ENCODE peak calls at places on chromosomes 12 and 14, in seven cellular contexts. M is GM23338, T is PC-3, J is fibroblast of lung, Q is MM.1S, A is Karpas-422, O is OCI-LY7. B is an unnamed sample. For H4K20me1, the result is how much of the 10 kb centered on the place peaks cover.

GRCh38 chr12:52643233-52644077 is 8.6 kb downstream of the KRT2 start:
- DNase-seq in M (no peak), T (no peak), J (no peak), Q (no peak), A (no peak), O (no peak), B (no peak)

GRCh38 chr12:122835693-122836026 is 403 bp downstream of the HIP1R start:
- DNase-seq in M (peak), T (peak), J (no peak), Q (peak), A (peak), O (peak), B (no peak)

GRCh38 chr14:96893966-96894622 is 96.9 kb downstream of the VRK1 start:
- DNase-seq in M (no peak), T (no peak), J (no peak), Q (no peak), A (no peak), O (no peak), B (no peak)

GRCh38 chr12:49703647-49704137 is 3.5 kb downstream of the FMNL3 start:
- DNase-seq in M (no peak), T (no peak), J (peak), Q (no peak), A (no peak), O (peak), B (peak)

GRCh38 chr12:2064078-2064507 is 11.3 kb downstream of the CACNA1C start:
- DNase-seq in M (no peak), T (no peak), J (peak), Q (peak), A (no peak), O (peak), B (no peak)

GRCh38 chr12:128791395-128792322 is 32.1 kb downstream of the SLC15A4 start:
- DNase-seq in M (no peak), T (no peak), J (no peak), Q (no peak), A (no peak), O (no peak), B (no peak)

GRCh38 chr12:104557488-104558195 is 100.9 kb downstream of the CHST11 start:
- DNase-seq in M (no peak), T (no peak), J (no peak), Q (no peak), A (no peak), O (no peak), B (no peak)

GRCh38 chr14:90023176-90023896 is 38.5 kb upstream of the KCNK13 start:
- DNase-seq in M (no peak), T (peak), J (peak), Q (no peak), A (no peak), O (no peak), B (no peak)

GRCh38 chr12:7907009-7907408 is 29.0 kb downstream of the SLC2A3 start:
- DNase-seq in M (peak), T (peak), J (peak), Q (no peak), A (peak), O (peak), B (peak)

GRCh38 chr12:113980537-113981337 is 14.6 kb upstream of the RBM19 start:
- DNase-seq in M (peak), T (peak), J (peak), Q (peak), A (peak), O (peak), B (peak)

GRCh38 chr14:24377660-24378059 is 9.7 kb downstream of the NFATC4 start:
- DNase-seq in M (peak), T (no peak), J (no peak), Q (no peak), A (no peak), O (no peak), B (no peak)

GRCh38 chr12:89183985-89184435 is 168.3 kb downstream of the DUSP6 start:
- DNase-seq in M (no peak), T (peak), J (no peak), Q (no peak), A (no peak), O (no peak), B (no peak)

GRCh38 chr12:127355061-127355820 is 911.7 kb upstream of the TMEM132C start:
- DNase-seq in M (peak), T (peak), J (peak), Q (peak), A (peak), O (no peak), B (no peak)

GRCh38 chr14:79395061-79395460 is 816.2 kb downstream of the DIO2 start:
- DNase-seq in M (no peak), T (no peak), J (peak), Q (no peak), A (no peak), O (no peak), B (no peak)

GRCh38 chr14:103748539-103748867 is 32.9 kb downstream of the ZFYVE21 start:
- DNase-seq in M (no peak), T (no peak), J (no peak), Q (peak), A (no peak), O (peak), B (no peak)

GRCh38 chr12:92503029-92503931 is 199.5 kb upstream of the PLEKHG7 start:
- DNase-seq in M (no peak), T (no peak), J (no peak), Q (no peak), A (no peak), O (peak), B (no peak)
- H2AFZ ChIP-seq in M (peak), T (no peak), J (peak), Q (peak), A (no peak), O (peak), B (no peak)

DNA sequence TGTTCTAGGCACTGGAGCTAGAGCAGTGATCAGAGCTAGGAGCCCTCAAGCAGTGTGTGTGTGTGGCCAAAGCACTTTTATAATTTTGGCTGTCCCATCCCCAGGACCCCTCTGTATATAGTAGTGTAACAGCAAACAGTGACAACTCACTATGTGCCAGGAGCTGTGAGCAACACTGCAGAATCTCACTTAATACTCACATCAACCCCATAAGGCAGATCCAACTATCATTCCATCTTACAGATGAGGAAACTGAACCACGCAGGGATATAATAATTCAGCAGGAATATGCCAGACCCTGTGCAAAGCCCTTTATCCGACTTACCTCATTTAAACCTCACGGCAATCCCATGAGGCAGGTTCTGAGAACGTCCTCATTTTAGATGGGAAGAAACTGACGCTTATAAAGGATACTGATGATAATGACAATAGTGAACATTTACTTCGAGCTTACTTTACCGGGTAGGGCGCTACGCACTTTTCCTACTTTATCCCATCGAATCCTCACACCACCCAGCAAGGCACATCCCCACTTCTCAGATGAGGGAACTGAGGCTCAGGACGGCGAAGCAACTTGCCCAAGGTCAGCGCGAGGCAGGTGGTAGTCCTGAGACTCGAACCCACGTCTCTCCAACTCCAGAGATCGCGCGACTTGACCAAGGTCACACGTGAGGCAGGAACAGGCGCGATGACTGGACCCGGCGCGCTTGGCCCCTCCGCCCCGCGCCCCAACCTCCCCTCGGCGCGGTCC is 686 bp downstream of the RAB35 start:
- DNase-seq in M (peak), T (peak), J (no peak), Q (no peak), A (peak), O (peak), B (peak)
- H4K20me1 ChIP-seq in M (under half), T (under half), J (under half), Q (under half), A (under half), O (under half), B (under half)

GRCh38 chr12:24904871-24905270 is 44.0 kb downstream of the BCAT1 start:
- DNase-seq in M (peak), T (no peak), J (no peak), Q (no peak), A (no peak), O (no peak), B (no peak)

GRCh38 chr12:24901975-24902461 is 46.9 kb downstream of the BCAT1 start:
- DNase-seq in M (peak), T (no peak), J (peak), Q (no peak), A (no peak), O (no peak), B (peak)

GRCh38 chr12:24905431-24905830 is 43.5 kb downstream of the BCAT1 start:
- DNase-seq in M (no peak), T (no peak), J (peak), Q (no peak), A (no peak), O (no peak), B (no peak)

GRCh38 chr12:24902521-24903304 is 46.2 kb downstream of the BCAT1 start:
- DNase-seq in M (peak), T (no peak), J (peak), Q (no peak), A (no peak), O (no peak), B (no peak)

DNA sequence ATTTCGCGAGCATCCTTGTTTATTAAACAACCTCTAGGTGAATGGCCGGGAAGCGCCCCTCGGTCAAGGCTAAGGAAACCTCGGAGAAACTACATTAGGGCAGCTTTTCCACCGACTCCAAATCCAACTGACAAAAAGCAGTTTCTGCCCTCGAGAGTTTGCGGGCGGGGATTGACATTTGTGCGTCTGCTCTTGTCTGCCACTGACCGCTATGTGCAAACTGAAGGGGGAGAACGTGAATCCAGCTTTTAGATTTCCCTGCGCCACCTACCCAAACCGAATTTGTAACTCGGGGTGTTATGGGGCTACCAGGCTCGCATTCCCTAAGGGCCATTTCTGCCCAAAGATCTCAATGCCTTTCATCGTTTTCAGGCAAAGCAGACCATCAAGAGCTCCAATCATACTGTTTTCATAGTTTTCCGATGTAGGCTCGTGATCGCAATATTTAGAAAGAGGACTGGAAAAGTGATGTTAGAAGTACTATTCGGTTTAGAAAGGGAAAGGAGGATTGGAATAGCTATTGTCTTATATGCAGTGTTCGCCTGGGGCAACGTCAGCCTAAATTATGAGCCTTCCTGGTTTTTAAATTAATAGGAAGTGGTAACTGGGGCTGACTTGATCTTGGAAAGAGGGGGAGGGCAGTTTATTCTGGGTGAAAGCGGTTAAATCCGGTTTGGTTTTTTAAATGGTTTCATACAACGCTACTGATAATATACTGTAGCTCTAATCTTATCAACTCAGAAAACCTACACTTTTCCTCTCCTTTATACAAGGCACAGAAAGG is 45.4 kb downstream of the BCAT1 start:
- DNase-seq in M (no peak), T (no peak), J (peak), Q (no peak), A (no peak), O (no peak), B (peak)
- H2AFZ ChIP-seq in M (peak), T (no peak), J (peak), Q (no peak), A (no peak), O (no peak), B (peak)

GRCh38 chr12:56160160-56160763 is 2.1 kb downstream of the MYL6 start:
- DNase-seq in M (peak), T (peak), J (peak), Q (no peak), A (no peak), O (peak), B (peak)
- H4K20me1 ChIP-seq in M (under half), T (under half), J (under half), Q (under half), A (under half), O (under half), B (under half)

GRCh38 chr12:64088431-64089349 is 133.4 kb downstream of the KICS2 start:
- DNase-seq in M (peak), T (peak), J (peak), Q (peak), A (no peak), O (no peak), B (peak)
- H2AFZ ChIP-seq in M (no peak), T (peak), J (peak), Q (no peak), A (no peak), O (no peak), B (peak)

DNA sequence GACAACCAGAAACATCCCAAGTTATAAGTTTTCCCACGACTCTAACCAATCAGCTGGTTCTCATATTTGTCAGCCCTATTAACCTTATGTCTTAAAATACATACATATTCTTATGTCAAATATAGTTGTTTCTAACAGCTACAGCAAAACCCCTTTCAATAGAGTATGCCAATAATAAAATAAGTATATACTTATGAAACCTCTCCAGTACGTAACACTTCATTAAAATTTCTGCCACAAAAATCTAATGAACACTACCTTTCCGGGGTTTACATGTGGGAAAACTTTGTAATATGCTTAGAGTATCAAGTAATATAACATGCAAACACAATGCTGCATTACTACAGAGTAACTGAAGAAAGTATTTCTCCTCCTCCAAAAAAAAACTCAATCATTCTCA is 1.8 kb downstream of the LRP6 start:
- DNase-seq in M (no peak), T (no peak), J (no peak), Q (no peak), A (no peak), O (no peak), B (no peak)
- H4K20me1 ChIP-seq in M (under half), T (under half), J (under half), Q (under half), A (under half), O (under half), B (under half)

DNA sequence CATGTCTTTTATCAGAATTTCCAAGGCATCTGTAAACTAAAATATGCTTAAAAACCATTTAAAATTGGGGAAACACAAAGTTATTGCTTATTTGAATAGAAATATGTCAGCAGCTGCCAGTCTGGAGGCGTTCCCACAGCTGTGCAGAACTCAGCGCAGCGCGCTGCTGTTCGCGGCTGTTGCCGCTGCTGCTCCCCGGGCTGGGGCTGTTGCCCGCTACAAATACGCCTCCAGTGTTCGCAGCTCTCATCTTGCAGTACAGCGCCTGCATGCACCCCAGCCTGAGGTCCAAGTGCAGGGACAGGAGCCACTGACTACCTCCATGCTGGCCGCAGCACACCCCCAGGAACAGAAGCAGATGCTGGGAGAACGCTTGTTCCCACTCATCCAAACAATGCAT is 216.2 kb downstream of the SLC16A7 start:
- DNase-seq in M (no peak), T (no peak), J (no peak), Q (no peak), A (peak), O (no peak), B (no peak)
- H2AFZ ChIP-seq in M (peak), T (no peak), J (no peak), Q (no peak), A (no peak), O (no peak), B (no peak)

GRCh38 chr14:23067847-23068791 is 10.8 kb upstream of the CDH24 start:
- DNase-seq in M (no peak), T (no peak), J (no peak), Q (no peak), A (no peak), O (no peak), B (no peak)
- H4K20me1 ChIP-seq in M (under half), T (under half), J (under half), Q (under half), A (under half), O (under half), B (under half)